ENCODE peak calls at places on chromosomes 1 and 21, in seven cellular contexts. G is foreskin keratinocyte, Z is mesendoderm, J is hepatocyte, E is heart left ventricle, D is caudate nucleus, C is fibroblast of lung. X is an unnamed sample.

GRCh38 chr1:116503535-116504307 is 67.1 kb downstream of the CD58 start:
- DNase-seq in G (no peak), Z (no peak), J (peak), E (no peak), D (peak), C (no peak), X (no peak)

GRCh38 chr1:2526824-2527552 is 592 bp upstream of the PANK4 start:
- DNase-seq in G (peak), Z (peak), J (peak), E (peak), D (peak), C (peak), X (peak)

GRCh38 chr1:221180694-221181368 is 301.6 kb downstream of the HLX start:
- DNase-seq in G (no peak), Z (no peak), J (no peak), E (no peak), D (no peak), C (no peak), X (no peak)

GRCh38 chr1:7558041-7558461 is 213.0 kb upstream of the VAMP3 start:
- DNase-seq in G (no peak), Z (peak), J (no peak), E (no peak), D (no peak), C (no peak), X (no peak)

GRCh38 chr1:226787071-226787470 is 48.0 kb upstream of the ITPKB start:
- DNase-seq in G (no peak), Z (no peak), J (no peak), E (no peak), D (no peak), C (no peak), X (no peak)

GRCh38 chr1:151476083-151476482 is 16.8 kb upstream of the POGZ start:
- DNase-seq in G (no peak), Z (peak), J (no peak), E (no peak), D (no peak), C (no peak), X (no peak)

GRCh38 chr1:55313903-55314302 is 98.7 kb upstream of the USP24 start:
- DNase-seq in G (no peak), Z (peak), J (no peak), E (no peak), D (no peak), C (no peak), X (no peak)

GRCh38 chr21:29196021-29196663 is 65.7 kb downstream of the MAP3K7CL start:
- DNase-seq in G (peak), Z (peak), J (peak), E (peak), D (no peak), C (peak), X (peak)

GRCh38 chr1:185074307-185074706 is 28.9 kb downstream of the RNF2 start:
- DNase-seq in G (peak), Z (peak), J (no peak), E (no peak), D (no peak), C (no peak), X (no peak)

GRCh38 chr21:45427331-45428271 is 22.6 kb downstream of the COL18A1 start:
- DNase-seq in G (peak), Z (peak), J (peak), E (no peak), D (no peak), C (peak), X (peak)

GRCh38 chr1:181251001-181251712 is 162.7 kb downstream of the IER5 start:
- DNase-seq in G (peak), Z (no peak), J (peak), E (no peak), D (no peak), C (peak), X (peak)

GRCh38 chr1:173448945-173449344 is 28.2 kb upstream of the PRDX6 start:
- DNase-seq in G (no peak), Z (peak), J (no peak), E (no peak), D (no peak), C (no peak), X (no peak)

GRCh38 chr1:169031566-169032224 is 74.8 kb upstream of the ATP1B1 start:
- DNase-seq in G (no peak), Z (peak), J (no peak), E (no peak), D (no peak), C (no peak), X (no peak)

GRCh38 chr1:68201546-68202238 is 30.6 kb downstream of the WLS start:
- DNase-seq in G (no peak), Z (no peak), J (no peak), E (no peak), D (no peak), C (peak), X (no peak)

GRCh38 chr1:46041974-46042373 is 90.5 kb downstream of the PIK3R3 start:
- DNase-seq in G (no peak), Z (no peak), J (no peak), E (no peak), D (no peak), C (peak), X (no peak)

GRCh38 chr1:205152505-205152904 is 30.7 kb upstream of the RBBP5 start:
- DNase-seq in G (no peak), Z (no peak), J (no peak), E (no peak), D (no peak), C (no peak), X (no peak)

GRCh38 chr1:14267991-14268390 is 330.5 kb upstream of the KAZN start:
- DNase-seq in G (peak), Z (no peak), J (peak), E (no peak), D (no peak), C (no peak), X (peak)

GRCh38 chr1:125118147-125118993 is 3933.6 kb downstream of the SRGAP2C start:
- DNase-seq in G (no peak), Z (no peak), J (no peak), E (no peak), D (no peak), C (no peak), X (no peak)

GRCh38 chr1:37325010-37325409 is 149.4 kb upstream of the ZC3H12A start:
- DNase-seq in G (no peak), Z (no peak), J (no peak), E (no peak), D (peak), C (no peak), X (no peak)

GRCh38 chr1:62299426-62300200 is 19.6 kb downstream of the KANK4 start:
- DNase-seq in G (no peak), Z (no peak), J (no peak), E (peak), D (peak), C (no peak), X (no peak)

GRCh38 chr1:214475746-214476145 is 75.7 kb downstream of the PTPN14 start:
- DNase-seq in G (no peak), Z (no peak), J (no peak), E (no peak), D (no peak), C (no peak), X (no peak)

GRCh38 chr1:69518991-69519390 is 48.7 kb upstream of the LRRC7 start:
- DNase-seq in G (no peak), Z (no peak), J (no peak), E (no peak), D (no peak), C (no peak), X (no peak)

GRCh38 chr1:189220750-189221149 is 1256.9 kb downstream of the BRINP3 start:
- DNase-seq in G (no peak), Z (no peak), J (no peak), E (no peak), D (no peak), C (peak), X (no peak)

GRCh38 chr1:58893257-58893869 is 109.5 kb upstream of the JUN start:
- DNase-seq in G (no peak), Z (no peak), J (no peak), E (peak), D (no peak), C (no peak), X (no peak)

GRCh38 chr1:224058303-224058702 is 55.6 kb upstream of the FBXO28 start:
- DNase-seq in G (peak), Z (no peak), J (no peak), E (no peak), D (no peak), C (no peak), X (peak)

GRCh38 chr1:145963218-145964019 is 956 bp downstream of the ANKRD34A start:
- DNase-seq in G (peak), Z (peak), J (peak), E (no peak), D (no peak), C (no peak), X (no peak)

GRCh38 chr1:15492572-15492971 is 16.7 kb downstream of the CELA2B start:
- DNase-seq in G (no peak), Z (no peak), J (no peak), E (peak), D (no peak), C (no peak), X (no peak)

GRCh38 chr1:16143566-16144324 is 12.1 kb downstream of the EPHA2 start:
- DNase-seq in G (peak), Z (no peak), J (peak), E (peak), D (no peak), C (no peak), X (peak)

GRCh38 chr1:24100945-24101737 is 10.8 kb downstream of the MYOM3 start:
- DNase-seq in G (no peak), Z (no peak), J (peak), E (no peak), D (no peak), C (no peak), X (no peak)

GRCh38 chr1:43348809-43349593 is 9.8 kb upstream of the CDC20 start:
- DNase-seq in G (peak), Z (peak), J (peak), E (peak), D (peak), C (no peak), X (no peak)

GRCh38 chr1:203672354-203672753 is 45.7 kb downstream of the ATP2B4 start:
- DNase-seq in G (no peak), Z (no peak), J (peak), E (peak), D (peak), C (peak), X (no peak)

GRCh38 chr21:28705616-28706015 is 287.1 kb downstream of the LTN1 start:
- DNase-seq in G (no peak), Z (peak), J (no peak), E (no peak), D (no peak), C (peak), X (no peak)

GRCh38 chr1:64403331-64403730 is 66.6 kb upstream of the CACHD1 start:
- DNase-seq in G (peak), Z (no peak), J (no peak), E (no peak), D (no peak), C (no peak), X (no peak)

GRCh38 chr1:35097224-35097623 is 18.0 kb downstream of the ZMYM1 start:
- DNase-seq in G (no peak), Z (no peak), J (no peak), E (no peak), D (no peak), C (no peak), X (no peak)

GRCh38 chr1:54275349-54275748 is 75.4 kb downstream of the MRPL37 start:
- DNase-seq in G (no peak), Z (peak), J (no peak), E (peak), D (peak), C (peak), X (no peak)

DNA sequence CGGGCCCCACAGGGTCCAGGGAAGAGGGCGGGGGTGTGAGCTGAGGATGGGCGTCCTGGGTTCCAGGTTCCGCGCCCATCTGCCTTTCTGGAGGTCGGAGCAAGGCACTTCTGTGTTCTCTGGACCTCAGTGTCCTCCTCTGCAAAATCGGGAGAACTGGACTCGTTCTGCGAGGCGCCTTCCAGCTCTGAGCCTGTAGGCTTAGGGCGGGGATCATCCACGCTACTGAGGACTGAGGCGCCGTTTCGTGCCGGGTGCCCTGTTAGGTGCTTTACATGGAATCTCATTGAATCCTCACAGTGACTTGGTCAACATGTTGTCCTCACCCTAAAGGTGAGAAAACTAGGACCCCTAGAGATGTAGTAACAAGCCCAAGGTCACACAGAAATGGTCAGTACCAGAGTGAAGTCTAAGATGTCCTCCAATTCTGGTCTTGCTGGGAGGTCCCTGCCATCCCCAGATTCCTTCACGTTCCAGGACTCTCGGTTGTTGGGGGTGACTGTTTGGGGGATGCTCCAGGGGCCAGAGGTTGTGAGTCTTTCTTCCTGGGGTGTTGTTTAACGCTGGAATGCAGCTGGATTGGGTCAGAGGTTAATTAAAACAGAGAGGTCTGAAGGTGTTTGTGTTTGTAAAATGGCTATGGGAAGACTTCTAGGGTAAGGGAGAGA is 683 bp downstream of the PRKAA2 start:
- DNase-seq in G (no peak), Z (peak), J (no peak), E (peak), D (peak), C (peak), X (no peak)
- H3K27ac ChIP-seq in G (no peak), Z (no peak), J (peak), E (peak), D (no peak), C (no peak), X (no peak)

GRCh38 chr1:39174400-39175081 is 30.0 kb upstream of the MACF1 start:
- DNase-seq in G (no peak), Z (no peak), J (no peak), E (no peak), D (no peak), C (no peak), X (no peak)
- H3K27ac ChIP-seq in G (no peak), Z (no peak), J (peak), E (no peak), D (peak), C (no peak), X (peak)

GRCh38 chr1:81305997-81306452 is 494.7 kb upstream of the ADGRL2 start:
- DNase-seq in G (peak), Z (peak), J (peak), E (peak), D (peak), C (peak), X (peak)

GRCh38 chr1:81299892-81300291 is 500.8 kb upstream of the ADGRL2 start:
- DNase-seq in G (no peak), Z (no peak), J (no peak), E (no peak), D (no peak), C (no peak), X (no peak)

GRCh38 chr1:81298321-81298720 is 502.4 kb upstream of the ADGRL2 start:
- DNase-seq in G (no peak), Z (no peak), J (no peak), E (no peak), D (no peak), C (no peak), X (no peak)

DNA sequence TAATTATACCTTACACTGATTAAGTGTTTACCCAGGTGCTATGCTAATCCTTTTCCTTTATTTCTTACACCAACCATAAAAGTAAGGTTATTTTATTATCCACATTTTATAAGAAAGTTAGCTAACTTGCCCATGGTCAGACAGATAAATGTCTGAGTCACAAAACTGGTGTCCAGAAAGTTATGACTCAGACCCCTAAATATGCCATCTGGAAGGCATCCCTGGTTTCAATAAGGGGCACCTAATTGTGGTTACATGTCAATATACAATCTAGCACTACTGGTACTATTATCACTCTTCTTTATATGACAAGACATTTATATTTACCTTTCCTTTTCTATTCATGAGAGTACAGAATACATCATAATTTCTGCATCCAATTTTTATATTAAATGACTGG is 496.5 kb upstream of the ADGRL2 start:
- DNase-seq in G (peak), Z (no peak), J (no peak), E (no peak), D (no peak), C (peak), X (no peak)
- H3K27ac ChIP-seq in G (no peak), Z (no peak), J (no peak), E (no peak), D (no peak), C (no peak), X (no peak)

DNA sequence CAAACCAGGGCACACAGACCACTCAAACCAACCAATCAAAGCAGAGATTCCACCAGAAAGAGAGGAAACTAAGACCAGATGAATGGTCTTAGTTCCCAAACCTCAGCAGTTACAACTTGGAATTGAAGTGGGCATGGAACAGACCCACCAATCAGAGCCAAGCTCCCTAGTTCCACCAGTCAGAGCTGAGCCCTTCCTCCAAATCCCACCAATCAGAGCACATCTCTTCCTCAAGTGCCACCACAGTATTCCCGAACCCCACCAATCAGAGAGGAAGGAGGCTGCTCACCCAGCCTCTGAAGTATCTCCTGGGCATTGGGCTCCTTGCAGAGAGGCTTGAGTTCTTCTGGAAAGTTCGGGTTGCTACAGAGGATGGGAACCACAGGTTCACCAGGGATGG is 1.4 kb downstream of the GUCA2A start:
- DNase-seq in G (no peak), Z (no peak), J (no peak), E (no peak), D (no peak), C (no peak), X (no peak)
- H3K27ac ChIP-seq in G (no peak), Z (no peak), J (no peak), E (no peak), D (no peak), C (no peak), X (no peak)